ENCODE peak calls at places on chromosomes 4 and X, in eight cellular contexts. E is A549, V is pancreas, F is Peyer's patch, K is psoas muscle, C is GM12878, B is left lung, H is iPS DF 6.9. P is an unnamed sample.

GRCh38 chrX:13937370-13938052 is 92.2 kb downstream of the GEMIN8 start:
- DNase-seq in B (no peak), K (no peak), V (no peak), F (no peak), E (no peak), H (no peak), C (no peak), P (no peak)

GRCh38 chrX:141278306-141278705 is 36.0 kb upstream of the SPANXC start:
- DNase-seq in V (no peak), C (no peak), B (no peak), K (no peak), H (peak; percentile 4), E (no peak), F (no peak), P (peak; percentile 4)

GRCh38 chr4:6873291-6873690 is 36.3 kb upstream of the TBC1D14 start:
- DNase-seq in H (no peak), E (peak; percentile 10), B (no peak), F (no peak), K (no peak), C (no peak), V (no peak), P (no peak)

GRCh38 chrX:7146703-7147430 is 645 bp upstream of the STS start:
- DNase-seq in E (no peak), C (no peak), H (no peak), B (peak; percentile 39), K (peak; percentile 65), V (no peak), F (no peak), P (peak; percentile 16)

GRCh38 chrX:148609766-148610698 is 109.6 kb downstream of the AFF2 start:
- DNase-seq in K (no peak), H (peak; percentile 18), F (no peak), V (no peak), B (peak; percentile 31), E (no peak), C (peak; percentile 40), P (peak; percentile 2)

GRCh38 chr4:15659768-15660394 is 4.7 kb upstream of the FBXL5 start:
- DNase-seq in C (no peak), K (no peak), F (no peak), E (no peak), V (no peak), H (no peak), B (no peak), P (no peak)

GRCh38 chrX:153400146-153401132 is 711 bp downstream of the PNMA6E start:
- DNase-seq in F (no peak), V (no peak), H (peak; percentile 29), K (no peak), E (peak; percentile 68), B (no peak), C (no peak), P (peak; percentile 55)

GRCh38 chr4:6474705-6475457 is 2.5 kb upstream of the PPP2R2C start:
- DNase-seq in V (no peak), E (no peak), F (no peak), B (no peak), K (no peak), H (no peak), C (no peak), P (no peak)

GRCh38 chr4:89492476-89493110 is 185.0 kb upstream of the GPRIN3 start:
- DNase-seq in E (no peak), B (no peak), V (no peak), F (no peak), C (no peak), K (no peak), H (no peak), P (no peak)

GRCh38 chr4:169272265-169272886 is 1.6 kb upstream of the SH3RF1 start:
- DNase-seq in K (no peak), F (no peak), B (no peak), H (no peak), V (no peak), E (no peak), C (peak; percentile 72), P (no peak)

GRCh38 chr4:156547439-156547838 is 424.2 kb downstream of the PDGFC start:
- DNase-seq in H (no peak), F (no peak), B (no peak), E (no peak), K (no peak), C (no peak), V (no peak), P (no peak)

GRCh38 chr4:60201052-60201673 is 999.0 kb upstream of the ADGRL3 start:
- DNase-seq in K (no peak), C (no peak), H (peak; percentile 35), V (peak; percentile 15), E (no peak), B (no peak), F (peak; percentile 49), P (no peak)

GRCh38 chr4:925771-926500 is 6.2 kb downstream of the GAK start:
- DNase-seq in H (no peak), E (no peak), B (peak; percentile 23), K (no peak), C (no peak), F (peak; percentile 30), V (no peak), P (no peak)

GRCh38 chr4:7320413-7320812 is 114.3 kb downstream of the PSAPL1 start:
- DNase-seq in B (no peak), K (no peak), V (no peak), H (no peak), F (no peak), C (no peak), E (no peak), P (no peak)

GRCh38 chr4:143089291-143089690 is 95.4 kb upstream of the USP38 start:
- DNase-seq in V (no peak), K (no peak), H (no peak), B (no peak), C (no peak), E (no peak), F (no peak), P (no peak)

GRCh38 chrX:13828392-13828791 is 11.5 kb upstream of the GPM6B start:
- DNase-seq in V (no peak), F (no peak), E (no peak), K (no peak), H (no peak), B (no peak), C (no peak), P (no peak)

GRCh38 chrX:41491267-41492004 is 44.3 kb downstream of the NYX start:
- DNase-seq in E (peak; percentile 33), H (peak; percentile 16), V (no peak), K (no peak), B (peak; percentile 46), C (no peak), F (no peak), P (no peak)

GRCh38 chr4:158996669-158997074 is 106.2 kb upstream of the RAPGEF2 start:
- DNase-seq in E (peak; percentile 49), H (no peak), V (no peak), C (no peak), B (no peak), F (no peak), K (no peak), P (no peak)

GRCh38 chrX:124098089-124098488 is 136.6 kb downstream of the STAG2 start:
- DNase-seq in E (no peak), V (no peak), H (no peak), B (no peak), F (no peak), K (no peak), C (no peak), P (no peak)

GRCh38 chr4:41992967-41993857 is 2.9 kb downstream of the SLC30A9 start:
- DNase-seq in C (no peak), B (no peak), V (no peak), K (no peak), E (no peak), H (no peak), F (no peak), P (no peak)
- H3K4me1 ChIP-seq in C (no peaks in the 10 kb centered on the region), B (peaks cover 37% of the 10 kb centered on the region), V (peaks cover 30% of the 10 kb centered on the region), K (peaks cover 18% of the 10 kb centered on the region), E (peaks cover 22% of the 10 kb centered on the region), H (peaks cover 2% of the 10 kb centered on the region), F (no peaks in the 10 kb centered on the region), P (peaks cover 16% of the 10 kb centered on the region)

DNA sequence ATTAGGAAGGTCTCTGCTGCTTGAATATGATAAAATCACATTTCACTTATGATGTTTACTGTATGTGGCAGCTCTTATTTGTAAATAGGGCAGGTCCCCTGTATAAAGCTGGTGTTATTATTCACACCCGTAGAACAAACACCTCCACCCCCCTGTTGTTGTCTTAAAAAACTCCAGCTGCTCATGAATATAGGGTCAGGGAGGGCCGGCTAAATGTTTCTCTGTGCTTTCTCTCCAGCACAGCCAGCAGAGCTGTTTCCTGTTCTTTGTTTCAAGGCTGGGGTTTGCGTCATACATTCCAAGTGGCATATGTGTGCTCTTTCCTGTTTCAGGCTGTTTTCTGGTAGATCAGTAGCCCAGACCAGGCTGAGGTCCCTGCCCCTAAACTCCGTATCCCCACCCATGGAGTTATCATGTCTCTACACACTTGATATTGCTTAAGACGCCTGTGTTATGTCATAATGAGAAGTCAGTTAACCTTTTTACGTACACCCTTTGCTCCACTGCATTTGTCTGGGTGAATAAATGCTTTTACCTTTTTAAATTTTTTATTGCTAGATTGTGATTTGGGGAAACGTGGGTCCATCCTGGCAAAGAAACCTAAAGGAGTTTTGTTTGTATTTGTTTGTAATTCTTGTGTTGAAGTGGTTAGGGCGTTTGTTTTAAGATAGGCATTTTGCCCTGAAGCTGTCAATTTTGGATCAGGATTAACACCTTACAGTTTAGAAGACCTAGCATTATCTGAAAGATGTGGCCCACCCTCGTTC is 3.2 kb downstream of the KLF3 start:
- DNase-seq in F (peak; percentile 68), V (peak; percentile 85), B (peak; percentile 79), E (peak; percentile 89), C (no peak), K (peak; percentile 70), H (peak; percentile 91), P (peak; percentile 83)
- H3K4me1 ChIP-seq in F (no peaks in the 10 kb centered on the region), V (peaks cover 54% of the 10 kb centered on the region), B (peaks cover 79% of the 10 kb centered on the region), E (peaks cover 53% of the 10 kb centered on the region), C (peaks cover 33% of the 10 kb centered on the region), K (peaks cover 66% of the 10 kb centered on the region), H (peaks cover 5% of the 10 kb centered on the region), P (peaks cover 72% of the 10 kb centered on the region)

DNA sequence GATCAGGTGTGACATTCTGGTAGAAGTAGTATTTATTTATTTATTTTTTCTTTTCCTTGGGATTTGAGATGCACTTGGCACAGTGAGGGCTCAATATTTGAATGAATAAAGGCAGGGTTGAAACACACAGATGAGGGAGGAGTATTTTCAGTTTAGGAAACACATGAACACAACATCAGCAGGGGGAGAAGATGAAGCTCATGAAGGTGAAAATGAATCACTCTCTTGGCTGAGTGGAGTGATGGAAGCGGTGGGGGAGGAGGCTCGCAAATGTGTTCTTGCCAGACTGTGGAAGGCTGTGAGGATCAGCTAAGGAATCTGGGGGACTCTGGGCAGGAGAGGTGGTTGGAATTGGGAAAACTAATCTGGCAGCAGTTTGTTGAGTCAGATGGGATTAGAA is 55.3 kb downstream of the ARHGAP10 start:
- DNase-seq in H (no peak), K (peak; percentile 61), E (no peak), C (no peak), F (no peak), V (no peak), B (no peak), P (no peak)
- H3K4me1 ChIP-seq in H (no peaks in the 10 kb centered on the region), K (peaks cover 64% of the 10 kb centered on the region), E (peaks cover 28% of the 10 kb centered on the region), C (peaks cover 45% of the 10 kb centered on the region), F (no peaks in the 10 kb centered on the region), V (peaks cover 39% of the 10 kb centered on the region), B (peaks cover 33% of the 10 kb centered on the region), P (no peaks in the 10 kb centered on the region)

DNA sequence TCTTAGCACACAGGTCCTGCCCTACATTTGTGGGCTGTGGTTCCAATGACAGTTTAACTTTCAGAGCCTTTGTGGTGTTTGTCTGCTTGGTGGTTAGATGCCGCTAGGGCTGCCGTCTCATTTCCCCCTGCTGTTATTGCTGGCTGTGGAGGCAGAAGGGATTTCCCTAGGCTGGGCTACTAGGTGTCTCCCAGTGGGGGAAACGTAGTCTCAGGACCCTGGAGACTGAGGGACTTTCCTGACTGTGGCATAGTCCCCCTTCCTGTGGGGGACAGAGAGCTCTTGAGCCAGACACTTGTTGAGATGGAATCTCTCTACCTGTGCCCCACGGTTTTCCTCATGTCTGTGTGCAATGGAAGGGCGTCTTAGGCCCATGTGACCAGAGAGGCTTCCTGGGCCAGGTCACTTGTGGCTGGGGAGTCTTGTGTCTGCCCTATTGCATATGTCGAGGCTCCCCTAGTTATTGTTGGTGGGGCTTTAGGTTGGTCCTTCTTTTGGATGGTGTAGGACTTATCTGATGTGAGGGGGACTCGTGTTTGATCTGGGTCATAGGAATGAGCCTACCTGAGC is 68.2 kb downstream of the ARHGAP10 start:
- DNase-seq in F (no peak), E (no peak), B (no peak), H (no peak), C (peak; percentile 92), V (no peak), K (no peak), P (peak; percentile 43)
- H3K4me1 ChIP-seq in F (no peaks in the 10 kb centered on the region), E (no peaks in the 10 kb centered on the region), B (peaks cover 3% of the 10 kb centered on the region), H (no peaks in the 10 kb centered on the region), C (peaks cover 22% of the 10 kb centered on the region), V (no peaks in the 10 kb centered on the region), K (peaks cover 57% of the 10 kb centered on the region), P (peaks cover 20% of the 10 kb centered on the region)